ENCODE peak calls at places on chromosomes 7 and 10, in eight cellular contexts. O, L, F, J, B, Z, U and Y are unnamed samples. For H3K36me3, the result is how much of the 10 kb centered on the place peaks cover.

GRCh38 chr7:111429781-111430180 is 132.5 kb downstream of the IMMP2L start:
- DNase-seq in O (no peak), L (no peak), F (no peak), J (no peak), B (no peak), Z (no peak), U (no peak), Y (no peak)

GRCh38 chr10:125661942-125662515 is 20.9 kb downstream of the TEX36 start:
- DNase-seq in O (no peak), L (no peak), F (no peak), J (peak), B (no peak), Z (no peak), U (no peak), Y (no peak)

GRCh38 chr7:1210321-1210978 is 22.2 kb upstream of the UNCX start:
- DNase-seq in O (no peak), L (no peak), F (no peak), J (no peak), B (no peak), Z (no peak), U (no peak), Y (no peak)

GRCh38 chr10:65751218-65751617 is 1174.6 kb upstream of the LRRTM3 start:
- DNase-seq in O (no peak), L (no peak), F (no peak), J (no peak), B (no peak), Z (no peak), U (no peak), Y (no peak)

GRCh38 chr10:120806081-120806480 is 45.1 kb upstream of the WDR11 start:
- DNase-seq in O (no peak), L (no peak), F (no peak), J (no peak), B (no peak), Z (no peak), U (no peak), Y (no peak)

GRCh38 chr7:132614428-132615076 is 38.3 kb upstream of the PLXNA4 start:
- DNase-seq in O (no peak), L (peak), F (no peak), J (no peak), B (peak), Z (no peak), U (no peak), Y (peak)

GRCh38 chr10:114482480-114482879 is 78.2 kb upstream of the AFAP1L2 start:
- DNase-seq in O (no peak), L (no peak), F (no peak), J (no peak), B (no peak), Z (no peak), U (no peak), Y (peak)

GRCh38 chr7:35878356-35878755 is 77.5 kb downstream of the SEPTIN7 start:
- DNase-seq in O (no peak), L (no peak), F (no peak), J (no peak), B (no peak), Z (no peak), U (no peak), Y (no peak)

GRCh38 chr10:6124666-6125065 is 35.8 kb downstream of the RBM17 start:
- DNase-seq in O (no peak), L (peak), F (no peak), J (no peak), B (no peak), Z (no peak), U (no peak), Y (no peak)

GRCh38 chr10:114432704-114433103 is 28.4 kb upstream of the AFAP1L2 start:
- DNase-seq in O (no peak), L (no peak), F (no peak), J (no peak), B (no peak), Z (no peak), U (no peak), Y (peak)

GRCh38 chr7:938546-939185 is 15.8 kb downstream of the ADAP1 start:
- DNase-seq in O (no peak), L (no peak), F (no peak), J (no peak), B (no peak), Z (no peak), U (no peak), Y (no peak)

GRCh38 chr7:88775838-88776237 is 16.3 kb downstream of the ZNF804B start:
- DNase-seq in O (no peak), L (no peak), F (no peak), J (no peak), B (peak), Z (no peak), U (no peak), Y (no peak)

GRCh38 chr10:114359041-114359952 is 45.0 kb downstream of the AFAP1L2 start:
- DNase-seq in O (no peak), L (no peak), F (no peak), J (no peak), B (no peak), Z (no peak), U (no peak), Y (no peak)

GRCh38 chr10:132422931-132423813 is 26.2 kb downstream of the PWWP2B start:
- DNase-seq in O (no peak), L (no peak), F (peak), J (no peak), B (no peak), Z (no peak), U (no peak), Y (no peak)

GRCh38 chr7:100823140-100823525 is 4.2 kb downstream of the EPHB4 start:
- DNase-seq in O (no peak), L (no peak), F (no peak), J (no peak), B (no peak), Z (no peak), U (no peak), Y (no peak)

GRCh38 chr10:12679636-12680035 is 321.9 kb downstream of the CCDC3 start:
- DNase-seq in O (no peak), L (no peak), F (no peak), J (no peak), B (peak), Z (no peak), U (no peak), Y (no peak)

GRCh38 chr7:55444786-55445185 is 79.6 kb downstream of the LANCL2 start:
- DNase-seq in O (no peak), L (no peak), F (no peak), J (no peak), B (no peak), Z (no peak), U (no peak), Y (no peak)

GRCh38 chr7:127413326-127413725 is 20.8 kb upstream of the ZNF800 start:
- DNase-seq in O (no peak), L (no peak), F (no peak), J (no peak), B (no peak), Z (no peak), U (no peak), Y (no peak)

GRCh38 chr7:47483604-47484273 is 98.2 kb downstream of the TNS3 start:
- DNase-seq in O (no peak), L (no peak), F (peak), J (no peak), B (no peak), Z (no peak), U (no peak), Y (no peak)

GRCh38 chr7:19262794-19263193 is 117.6 kb upstream of the FERD3L start:
- DNase-seq in O (no peak), L (no peak), F (no peak), J (no peak), B (no peak), Z (no peak), U (no peak), Y (no peak)

GRCh38 chr7:75985518-75986146 is 8.8 kb downstream of the TMEM120A start:
- DNase-seq in O (no peak), L (no peak), F (no peak), J (no peak), B (no peak), Z (no peak), U (no peak), Y (no peak)

GRCh38 chr7:151954866-151955820 is 1.1 kb upstream of the GALNTL5 start:
- DNase-seq in O (no peak), L (peak), F (no peak), J (no peak), B (peak), Z (no peak), U (no peak), Y (no peak)

GRCh38 chr10:76576276-76576962 is 1061.2 kb downstream of the KCNMA1 start:
- DNase-seq in O (no peak), L (no peak), F (no peak), J (no peak), B (no peak), Z (no peak), U (no peak), Y (no peak)

GRCh38 chr7:42677751-42678231 is 234.1 kb downstream of the C7orf25 start:
- DNase-seq in O (no peak), L (peak), F (no peak), J (no peak), B (no peak), Z (no peak), U (no peak), Y (no peak)

GRCh38 chr10:114550756-114551290 is 107.3 kb downstream of the ABLIM1 start:
- DNase-seq in O (peak), L (no peak), F (peak), J (peak), B (peak), Z (no peak), U (no peak), Y (peak)

GRCh38 chr7:32785365-32785764 is 106.2 kb downstream of the KBTBD2 start:
- DNase-seq in O (no peak), L (no peak), F (no peak), J (no peak), B (peak), Z (no peak), U (no peak), Y (no peak)

GRCh38 chr10:133422821-133423771 is 1.3 kb downstream of the SPRN start:
- DNase-seq in O (no peak), L (no peak), F (no peak), J (no peak), B (peak), Z (peak), U (no peak), Y (peak)

GRCh38 chr10:154348-154747 is 19.1 kb downstream of the ZMYND11 start:
- DNase-seq in O (no peak), L (no peak), F (no peak), J (no peak), B (no peak), Z (no peak), U (no peak), Y (no peak)

GRCh38 chr10:92547676-92548075 is 26.2 kb downstream of the IDE start:
- DNase-seq in O (no peak), L (no peak), F (no peak), J (no peak), B (no peak), Z (no peak), U (no peak), Y (no peak)

GRCh38 chr7:156780724-156781455 is 112.1 kb downstream of the LMBR1 start:
- DNase-seq in O (no peak), L (no peak), F (peak), J (no peak), B (no peak), Z (no peak), U (peak), Y (no peak)

GRCh38 chr10:79200346-79200745 is 131.6 kb downstream of the ZMIZ1 start:
- DNase-seq in O (no peak), L (no peak), F (no peak), J (no peak), B (no peak), Z (no peak), U (no peak), Y (no peak)

GRCh38 chr10:79203014-79203675 is 134.4 kb downstream of the ZMIZ1 start:
- DNase-seq in O (no peak), L (no peak), F (no peak), J (no peak), B (no peak), Z (no peak), U (no peak), Y (no peak)

GRCh38 chr10:79203833-79204232 is 135.1 kb downstream of the ZMIZ1 start:
- DNase-seq in O (no peak), L (no peak), F (peak), J (no peak), B (no peak), Z (no peak), U (no peak), Y (no peak)

GRCh38 chr10:79201706-79202105 is 132.9 kb downstream of the ZMIZ1 start:
- DNase-seq in O (no peak), L (no peak), F (no peak), J (no peak), B (no peak), Z (no peak), U (no peak), Y (no peak)

GRCh38 chr10:79202188-79203013 is 133.6 kb downstream of the ZMIZ1 start:
- DNase-seq in O (no peak), L (no peak), F (peak), J (no peak), B (peak), Z (peak), U (no peak), Y (peak)
- H3K36me3 ChIP-seq in O (under half), L (half or more), F (under half), J (under half), B (under half), Z (half or more), U (under half), Y (under half)

GRCh38 chr7:97846945-97847344 is 25.3 kb downstream of the ASNS start:
- DNase-seq in O (no peak), L (no peak), F (no peak), J (no peak), B (no peak), Z (no peak), U (no peak), Y (no peak)
- H3K4me3 ChIP-seq in O (no peak), L (no peak), F (no peak), J (no peak), B (no peak), Z (no peak), U (no peak), Y (no peak)

GRCh38 chr7:6465862-6466261 is 18.1 kb upstream of the DAGLB start:
- DNase-seq in O (no peak), L (no peak), F (no peak), J (no peak), B (no peak), Z (no peak), U (no peak), Y (no peak)
- H3K36me3 ChIP-seq in O (half or more), L (half or more), F (half or more), J (half or more), B (under half), Z (half or more), U (under half), Y (under half)

GRCh38 chr10:3780766-3781457 is 4.1 kb downstream of the KLF6 start:
- DNase-seq in O (peak), L (no peak), F (no peak), J (no peak), B (no peak), Z (no peak), U (no peak), Y (peak)
- H3K4me3 ChIP-seq in O (peak), L (peak), F (no peak), J (no peak), B (no peak), Z (peak), U (peak), Y (no peak)

GRCh38 chr7:44760034-44760580 is 11.5 kb downstream of the ZMIZ2 start:
- DNase-seq in O (no peak), L (no peak), F (no peak), J (no peak), B (no peak), Z (no peak), U (no peak), Y (no peak)

GRCh38 chr7:44761207-44762161 is 12.8 kb downstream of the ZMIZ2 start:
- DNase-seq in O (no peak), L (peak), F (no peak), J (peak), B (no peak), Z (peak), U (no peak), Y (no peak)

GRCh38 chr7:44764081-44764480 is 15.4 kb downstream of the ZMIZ2 start:
- DNase-seq in O (no peak), L (no peak), F (no peak), J (no peak), B (no peak), Z (no peak), U (no peak), Y (no peak)

GRCh38 chr7:44762726-44763522 is 14.3 kb downstream of the ZMIZ2 start:
- DNase-seq in O (no peak), L (no peak), F (no peak), J (no peak), B (no peak), Z (no peak), U (no peak), Y (no peak)

DNA sequence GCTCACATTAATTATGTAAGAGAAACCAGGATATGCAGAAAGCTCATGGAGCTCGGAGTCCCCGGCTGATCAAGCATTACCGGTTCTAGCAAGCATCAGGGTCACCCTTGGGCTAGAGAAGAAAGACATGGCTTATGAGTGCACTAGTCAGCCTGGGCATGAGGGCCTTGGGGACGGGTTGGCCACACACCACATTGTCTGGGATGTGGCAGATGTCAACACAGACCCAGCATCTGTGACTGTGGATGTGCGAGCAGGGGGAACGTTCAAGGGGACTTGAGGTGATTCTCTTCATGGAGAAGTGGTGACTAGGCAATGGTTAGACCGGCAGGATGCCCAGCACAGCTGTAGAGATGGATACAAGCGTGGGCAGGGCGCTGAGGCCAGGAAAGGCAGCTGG is 13.7 kb downstream of the ZMIZ2 start:
- DNase-seq in O (no peak), L (no peak), F (no peak), J (no peak), B (no peak), Z (no peak), U (no peak), Y (no peak)
- H3K36me3 ChIP-seq in O (half or more), L (half or more), F (half or more), J (under half), B (under half), Z (half or more), U (half or more), Y (half or more)

GRCh38 chr7:21945374-21946227 is at the start of gene CDCA7L:
- DNase-seq in O (peak), L (peak), F (peak), J (peak), B (peak), Z (peak), U (peak), Y (peak)
- H3K4me3 ChIP-seq in O (peak), L (peak), F (peak), J (peak), B (peak), Z (peak), U (peak), Y (peak)

GRCh38 chr7:23336799-23337283 is 37.7 kb downstream of the MALSU1 start:
- DNase-seq in O (no peak), L (no peak), F (no peak), J (no peak), B (no peak), Z (no peak), U (no peak), Y (no peak)
- H3K36me3 ChIP-seq in O (under half), L (under half), F (half or more), J (half or more), B (half or more), Z (under half), U (under half), Y (half or more)

GRCh38 chr7:73741600-73741999 is 3.0 kb upstream of the ABHD11 start:
- DNase-seq in O (no peak), L (no peak), F (peak), J (no peak), B (peak), Z (no peak), U (no peak), Y (no peak)

GRCh38 chr7:73740771-73741170 is 2.2 kb upstream of the ABHD11 start:
- DNase-seq in O (no peak), L (no peak), F (no peak), J (no peak), B (no peak), Z (no peak), U (no peak), Y (no peak)

GRCh38 chr7:73742753-73743641 is 4.4 kb upstream of the ABHD11 start:
- DNase-seq in O (no peak), L (no peak), F (peak), J (peak), B (peak), Z (peak), U (no peak), Y (no peak)

GRCh38 chr7:73740212-73740611 is 1.6 kb upstream of the ABHD11 start:
- DNase-seq in O (no peak), L (no peak), F (no peak), J (no peak), B (no peak), Z (no peak), U (no peak), Y (no peak)

GRCh38 chr7:73742338-73742752 is 3.7 kb upstream of the ABHD11 start:
- DNase-seq in O (no peak), L (no peak), F (no peak), J (no peak), B (peak), Z (no peak), U (no peak), Y (no peak)
- H3K4me3 ChIP-seq in O (no peak), L (no peak), F (peak), J (peak), B (peak), Z (peak), U (no peak), Y (no peak)